ENCODE peak calls at places on chromosomes 2 and 18, in six cellular contexts. R is foreskin fibroblast, H is colonic mucosa, P is transverse colon, M is fibroblast of the aortic adventitia, D is psoas muscle. V is an unnamed sample.

GRCh38 chr18:24315170-24315569 is 82.5 kb downstream of the OSBPL1A start:
- DNase-seq in M (no peak), D (no peak), R (peak; percentile 6), P (no peak), H (no peak), V (no peak)

GRCh38 chr2:27992787-27993747 is 102.5 kb downstream of the BABAM2 start:
- DNase-seq in R (peak; percentile 58), M (peak; percentile 64), D (no peak), H (no peak), P (no peak), V (no peak)

GRCh38 chr2:140354544-140354943 is 1574.4 kb upstream of the NXPH2 start:
- DNase-seq in D (no peak), H (no peak), R (no peak), P (no peak), M (no peak), V (no peak)

GRCh38 chr18:58639751-58640427 is 11.0 kb upstream of the ALPK2 start:
- DNase-seq in P (no peak), D (no peak), R (peak; percentile 43), M (peak; percentile 62), H (no peak), V (no peak)

GRCh38 chr2:23092831-23093230 is 292.1 kb upstream of the KLHL29 start:
- DNase-seq in D (no peak), M (peak; percentile 8), P (no peak), R (no peak), H (no peak), V (no peak)

GRCh38 chr2:28747714-28748113 is 3.9 kb upstream of the PPP1CB start:
- DNase-seq in R (no peak), P (peak; percentile 39), M (no peak), H (peak; percentile 64), D (no peak), V (no peak)

GRCh38 chr2:1236596-1236995 is 176.7 kb upstream of the TPO start:
- DNase-seq in R (no peak), D (no peak), H (no peak), M (no peak), P (no peak), V (no peak)

GRCh38 chr2:35428548-35428947 is 927.0 kb upstream of the CRIM1 start:
- DNase-seq in R (no peak), H (peak; percentile 25), M (no peak), P (peak; percentile 10), D (no peak), V (no peak)

GRCh38 chr2:71612581-71613520 is 159.5 kb downstream of the DYSF start:
- DNase-seq in H (peak; percentile 7), P (no peak), D (peak; percentile 9), M (no peak), R (no peak), V (peak; percentile 28)

GRCh38 chr2:231648579-231649174 is 56.0 kb downstream of the TEX44 start:
- DNase-seq in M (peak; percentile 32), P (peak; percentile 89), D (peak; percentile 72), H (peak; percentile 91), R (no peak), V (peak; percentile 92)

GRCh38 chr2:41400057-41400665 is 647.7 kb upstream of the PKDCC start:
- DNase-seq in M (no peak), R (no peak), D (no peak), H (no peak), P (no peak), V (no peak)

GRCh38 chr2:15260813-15261212 is 300.3 kb downstream of the NBAS start:
- DNase-seq in R (no peak), H (no peak), P (no peak), M (no peak), D (no peak), V (no peak)

GRCh38 chr2:234691226-234691600 is 194.3 kb upstream of the ARL4C start:
- DNase-seq in H (no peak), R (no peak), M (no peak), P (no peak), D (no peak), V (no peak)

GRCh38 chr2:4725618-4726017 is 966.6 kb upstream of the SOX11 start:
- DNase-seq in M (no peak), H (no peak), D (no peak), P (no peak), R (no peak), V (no peak)

GRCh38 chr2:15786003-15786654 is 154.2 kb upstream of the MYCN start:
- DNase-seq in H (no peak), D (no peak), R (no peak), M (no peak), P (no peak), V (no peak)

GRCh38 chr2:126863336-126864015 is 35.2 kb upstream of the TEX51 start:
- DNase-seq in P (no peak), D (no peak), R (no peak), H (no peak), M (no peak), V (no peak)

GRCh38 chr2:234425923-234426603 is 70.8 kb downstream of the ARL4C start:
- DNase-seq in D (no peak), M (no peak), P (peak; percentile 77), H (peak; percentile 51), R (no peak), V (no peak)

GRCh38 chr2:189685540-189686229 is 11.2 kb downstream of the ANKAR start:
- DNase-seq in P (peak; percentile 23), D (no peak), H (no peak), R (peak; percentile 51), M (peak; percentile 80), V (no peak)

GRCh38 chr2:140918426-140918825 is 1212.4 kb downstream of the LRP1B start:
- DNase-seq in P (no peak), H (no peak), M (no peak), D (no peak), R (no peak), V (no peak)

GRCh38 chr2:42110287-42110973 is 58.7 kb upstream of the EML4 start:
- DNase-seq in H (no peak), M (peak; percentile 80), R (no peak), D (no peak), P (no peak), V (no peak)

GRCh38 chr2:186641807-186642321 is 52.0 kb upstream of the FAM171B start:
- DNase-seq in P (peak; percentile 15), H (peak; percentile 25), D (no peak), M (peak; percentile 88), R (peak; percentile 64), V (no peak)

GRCh38 chr2:188297983-188298382 is 6.3 kb downstream of the GULP1 start:
- DNase-seq in M (no peak), H (no peak), P (no peak), R (no peak), D (no peak), V (no peak)

GRCh38 chr2:76953733-76954347 is 568.3 kb downstream of the LRRTM4 start:
- DNase-seq in M (no peak), P (peak; percentile 10), H (peak; percentile 40), R (no peak), D (no peak), V (no peak)

GRCh38 chr18:65623686-65624085 is 127.1 kb upstream of the CDH7 start:
- DNase-seq in H (no peak), P (no peak), R (no peak), M (no peak), D (no peak), V (no peak)

GRCh38 chr2:151833984-151834383 is 5.8 kb upstream of the ARL5A start:
- DNase-seq in H (no peak), D (no peak), M (no peak), P (no peak), R (no peak), V (no peak)

DNA sequence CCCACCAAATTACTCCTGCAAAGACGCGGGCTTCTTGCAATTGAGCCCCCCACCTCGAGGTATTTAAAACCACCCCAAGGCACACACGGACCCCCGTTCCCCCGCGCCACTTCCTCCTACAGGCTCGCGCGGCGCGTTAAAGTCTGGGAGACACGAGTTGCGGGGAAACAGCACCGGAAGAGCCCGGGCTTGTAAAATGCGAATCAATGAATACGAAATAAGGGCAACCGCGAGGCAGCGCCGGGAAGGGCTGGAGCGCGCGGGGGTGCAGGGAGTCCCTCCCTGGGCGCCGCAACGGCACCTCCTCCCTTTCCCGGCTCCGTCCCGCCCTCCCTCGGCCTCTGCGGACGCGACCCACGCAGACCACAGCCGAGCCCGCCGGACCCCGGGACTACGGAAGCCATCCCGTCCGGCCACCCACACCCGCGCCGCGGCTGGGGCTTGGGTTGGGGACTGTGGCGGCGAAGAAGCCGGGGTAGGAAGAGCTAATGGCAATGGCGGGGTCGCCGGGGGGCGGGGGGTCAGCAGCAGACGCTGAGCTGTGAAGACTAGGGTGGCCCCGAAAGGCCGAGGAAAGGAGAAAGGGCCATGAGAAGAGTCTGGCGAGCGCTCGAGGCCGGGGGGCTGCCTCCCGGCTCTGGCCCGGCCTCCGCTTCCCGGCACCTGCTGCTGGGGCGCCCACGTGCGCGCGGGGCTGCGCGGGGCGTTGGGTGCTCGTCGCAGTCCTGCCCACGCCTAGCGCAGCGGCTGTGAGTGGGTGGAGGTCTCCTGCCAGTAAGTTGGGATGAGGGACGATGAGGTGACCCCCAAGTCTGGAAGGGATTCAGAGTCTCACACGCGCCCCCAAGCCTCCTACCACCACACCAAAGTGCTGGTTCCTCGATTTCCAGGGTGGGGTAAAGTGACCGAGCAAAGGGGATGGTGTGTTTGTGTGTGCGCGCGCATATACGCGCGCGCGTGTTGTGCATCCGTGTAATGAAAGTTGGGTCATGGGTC is 1.2 kb upstream of the NETO1 start:
- DNase-seq in P (no peak), M (no peak), D (no peak), H (no peak), R (no peak), V (no peak)
- H3K4me3 ChIP-seq in P (no peak overlapping the region), M (no peak overlapping the region), D (peak overlapping the region; percentile 28), H (no peak overlapping the region), R (peak overlapping the region; percentile 46), V (peak overlapping the region; percentile 32)

GRCh38 chr2:53473236-53473635 is 294.4 kb upstream of the CHAC2 start:
- DNase-seq in P (peak; percentile 13), D (no peak), R (no peak), H (no peak), M (no peak), V (no peak)
- TF ChIP-seq CTCF in P (peak; percentile 14), D (peak; percentile 30), R (no peak), H (no peak), M (peak; percentile 6), V (no peak)

GRCh38 chr18:9988665-9989064 is 74.8 kb downstream of the VAPA start:
- DNase-seq in M (no peak), R (no peak), P (no peak), D (no peak), H (no peak), V (no peak)
- H3K4me3 ChIP-seq in M (no peak overlapping the region), R (no peak overlapping the region), P (no peak overlapping the region), D (no peak overlapping the region), H (no peak overlapping the region), V (no peak overlapping the region)

DNA sequence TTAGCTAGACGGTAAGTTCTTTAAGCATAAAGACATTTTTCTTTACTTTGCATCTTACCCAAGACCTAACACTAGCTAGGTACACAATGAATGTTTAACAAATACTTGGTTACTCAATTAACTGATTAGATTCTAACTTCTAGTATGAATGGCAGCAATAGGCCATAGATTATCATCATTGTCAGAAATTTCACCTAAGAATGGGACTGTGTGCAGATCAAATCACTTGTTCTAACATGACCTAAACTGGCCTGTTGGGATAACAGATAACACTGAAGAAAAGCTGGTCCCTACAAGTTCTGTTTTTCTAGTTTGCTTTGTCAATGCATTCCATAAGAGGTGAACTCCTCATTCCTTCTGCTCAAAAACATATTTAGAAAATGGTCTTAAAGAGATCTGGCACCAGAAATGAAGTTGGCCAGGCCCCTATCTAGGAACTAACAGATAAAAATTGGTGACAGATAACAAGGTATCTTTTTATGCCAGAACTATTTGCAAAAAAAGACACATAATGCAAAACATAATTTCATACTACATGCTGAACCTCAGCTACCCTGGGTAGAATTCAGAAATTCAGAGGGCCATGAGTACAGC is 175.4 kb downstream of the THADA start:
- DNase-seq in M (peak; percentile 73), D (no peak), P (no peak), H (no peak), R (no peak), V (no peak)
- TF ChIP-seq CTCF in M (no peak), D (no peak), P (no peak), H (no peak), R (no peak), V (no peak)

V was measured in breast epithelium.